ENCODE peak calls at places on chromosomes 5 and 9, in five cellular contexts. One of them, this sample, is unnamed.

GRCh38 chr5:147904110-147904509 is 2.2 kb downstream of the C5orf46 start:
- DNase-seq in MM.1S: no peak
- DNase-seq in IMR-90: no peak
- DNase-seq in mesendoderm: no peak
- DNase-seq in colonic mucosa: no peak
- DNase-seq in this sample: peak

GRCh38 chr9:114387678-114388431 is at the start of gene AKNA:
- DNase-seq in MM.1S: peak
- DNase-seq in IMR-90: peak
- DNase-seq in mesendoderm: peak
- DNase-seq in colonic mucosa: peak
- DNase-seq in this sample: peak

GRCh38 chr9:126326228-126327015 is at the start of gene MVB12B:
- DNase-seq in MM.1S: peak
- DNase-seq in IMR-90: peak
- DNase-seq in mesendoderm: peak
- DNase-seq in colonic mucosa: peak
- DNase-seq in this sample: no peak

GRCh38 chr5:127844631-127845030 is 141.4 kb downstream of the CCDC192 start:
- DNase-seq in MM.1S: no peak
- DNase-seq in IMR-90: no peak
- DNase-seq in mesendoderm: no peak
- DNase-seq in colonic mucosa: peak
- DNase-seq in this sample: no peak

GRCh38 chr5:77832938-77833337 is 56.8 kb upstream of the TBCA start:
- DNase-seq in MM.1S: no peak
- DNase-seq in IMR-90: no peak
- DNase-seq in mesendoderm: no peak
- DNase-seq in colonic mucosa: no peak
- DNase-seq in this sample: no peak

GRCh38 chr9:77432053-77432452 is 216.1 kb downstream of the GNA14 start:
- DNase-seq in MM.1S: no peak
- DNase-seq in IMR-90: no peak
- DNase-seq in mesendoderm: no peak
- DNase-seq in colonic mucosa: no peak
- DNase-seq in this sample: no peak

GRCh38 chr5:135625061-135625460 is 46.3 kb upstream of the CXCL14 start:
- DNase-seq in MM.1S: no peak
- DNase-seq in IMR-90: no peak
- DNase-seq in mesendoderm: no peak
- DNase-seq in colonic mucosa: peak
- DNase-seq in this sample: no peak

GRCh38 chr5:154287136-154287535 is 96.6 kb downstream of the GALNT10 start:
- DNase-seq in MM.1S: no peak
- DNase-seq in IMR-90: peak
- DNase-seq in mesendoderm: peak
- DNase-seq in colonic mucosa: peak
- DNase-seq in this sample: peak

GRCh38 chr9:137276757-137277328 is 683 bp upstream of the TOR4A start:
- DNase-seq in MM.1S: no peak
- DNase-seq in IMR-90: peak
- DNase-seq in mesendoderm: peak
- DNase-seq in colonic mucosa: peak
- DNase-seq in this sample: peak

GRCh38 chr9:137277329-137278041 is at the start of gene TOR4A:
- DNase-seq in MM.1S: peak
- DNase-seq in IMR-90: peak
- DNase-seq in mesendoderm: peak
- DNase-seq in colonic mucosa: peak
- DNase-seq in this sample: peak

GRCh38 chr9:137278061-137278912 is 761 bp downstream of the TOR4A start:
- DNase-seq in MM.1S: no peak
- DNase-seq in IMR-90: no peak
- DNase-seq in mesendoderm: no peak
- DNase-seq in colonic mucosa: peak
- DNase-seq in this sample: no peak

GRCh38 chr9:137275203-137275936 is 2.2 kb upstream of the TOR4A start:
- DNase-seq in MM.1S: no peak
- DNase-seq in IMR-90: no peak
- DNase-seq in mesendoderm: no peak
- DNase-seq in colonic mucosa: no peak
- DNase-seq in this sample: no peak

DNA sequence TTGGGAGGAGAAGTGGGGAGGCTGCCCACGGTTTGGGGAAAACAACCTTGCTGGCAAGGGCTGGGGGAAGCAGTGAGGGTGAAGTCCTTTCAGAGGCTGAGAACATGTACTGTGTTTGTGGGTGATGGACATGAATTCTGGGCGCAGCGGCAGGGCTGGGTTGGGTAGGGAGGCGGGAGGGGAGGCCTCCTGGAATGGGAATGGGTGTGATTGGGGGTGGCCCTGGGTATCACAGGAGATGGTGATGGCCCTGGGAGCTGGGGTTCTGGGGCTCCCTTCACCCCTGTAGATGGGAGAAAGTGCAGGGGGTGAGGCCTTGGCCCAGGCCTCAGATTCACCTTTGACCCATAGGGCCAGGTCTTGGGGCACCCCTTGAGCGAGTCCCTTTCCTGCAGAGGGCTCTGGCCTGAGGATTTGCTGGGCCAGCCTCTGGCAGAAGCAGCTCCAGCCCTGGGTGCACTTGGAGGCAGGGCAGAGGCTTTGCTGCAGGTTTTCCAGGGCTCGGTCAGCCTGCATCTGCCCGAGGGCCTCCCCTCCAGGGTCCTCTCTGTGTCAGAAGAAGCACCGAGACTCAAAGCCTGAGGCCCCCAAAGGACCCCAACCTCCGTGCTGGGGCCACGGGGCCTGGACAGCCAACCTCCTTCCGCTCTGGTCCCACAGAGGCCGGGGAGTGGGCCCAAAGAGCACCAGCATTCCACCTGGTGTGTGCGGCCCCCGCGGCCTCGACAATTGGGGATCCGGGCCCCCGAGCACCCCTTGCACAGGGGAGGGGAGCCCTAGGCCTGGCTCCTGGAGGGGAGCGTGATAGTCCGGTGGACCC is 1.4 kb upstream of the TOR4A start:
- DNase-seq in MM.1S: no peak
- DNase-seq in IMR-90: no peak
- DNase-seq in mesendoderm: no peak
- DNase-seq in colonic mucosa: no peak
- DNase-seq in this sample: no peak
- H3K4me3 ChIP-seq in MM.1S: no peak
- H3K4me3 ChIP-seq in IMR-90: no peak
- H3K4me3 ChIP-seq in mesendoderm: no peak
- H3K4me3 ChIP-seq in colonic mucosa: no peak
- H3K4me3 ChIP-seq in this sample: no peak

DNA sequence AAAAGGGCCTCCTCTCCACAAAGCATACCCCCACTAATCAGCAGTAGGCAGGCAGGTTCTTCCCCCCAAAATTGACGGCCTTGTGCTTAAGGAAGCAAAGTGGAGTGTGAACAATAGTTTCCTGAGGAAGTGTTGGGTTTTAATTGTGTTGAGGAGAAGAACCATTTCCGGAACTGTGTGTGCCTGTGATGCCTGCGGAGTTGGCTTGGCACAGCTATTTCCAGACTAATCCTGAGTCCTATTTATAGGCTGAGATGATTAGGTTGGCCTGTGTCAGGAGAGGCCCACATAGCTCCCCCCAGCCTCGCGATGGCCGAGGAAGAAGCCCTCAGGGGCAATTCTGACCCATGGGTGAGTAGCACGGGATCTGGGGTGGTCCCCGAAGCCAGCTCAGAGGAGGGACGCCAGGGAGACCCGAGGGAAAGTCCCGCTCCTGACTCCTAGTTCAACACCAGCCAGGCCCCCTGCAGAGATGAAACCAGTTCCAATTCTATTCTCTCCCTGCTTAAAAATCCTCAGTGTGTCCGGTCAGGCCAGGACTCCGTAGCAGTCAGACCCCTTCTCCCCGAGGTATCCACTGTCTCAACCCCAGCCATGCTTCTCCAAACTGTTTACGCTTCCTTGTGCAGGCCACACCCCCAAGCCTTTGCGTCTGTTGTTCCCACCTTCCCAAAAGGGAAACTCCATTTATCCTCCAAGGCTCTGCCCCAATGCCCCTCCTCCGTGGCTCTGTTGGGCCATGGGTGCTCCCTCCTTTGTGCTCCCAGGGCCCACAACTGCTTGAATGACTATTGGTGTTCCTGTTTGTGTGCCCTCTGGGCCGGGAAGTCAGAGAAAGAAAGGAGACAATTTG is 18.1 kb downstream of the GSN start:
- DNase-seq in MM.1S: no peak
- DNase-seq in IMR-90: peak
- DNase-seq in mesendoderm: peak
- DNase-seq in colonic mucosa: peak
- DNase-seq in this sample: peak
- H3K9ac ChIP-seq in MM.1S: no peak
- H3K9ac ChIP-seq in IMR-90: peak
- H3K9ac ChIP-seq in mesendoderm: peak
- H3K9ac ChIP-seq in colonic mucosa: peak
- H3K9ac ChIP-seq in this sample: peak

GRCh38 chr5:172697123-172698121 is 56.4 kb downstream of the NEURL1B start:
- DNase-seq in MM.1S: peak
- DNase-seq in IMR-90: peak
- DNase-seq in mesendoderm: peak
- DNase-seq in colonic mucosa: peak
- DNase-seq in this sample: peak

GRCh38 chr5:172701336-172702061 is 60.4 kb downstream of the NEURL1B start:
- DNase-seq in MM.1S: no peak
- DNase-seq in IMR-90: no peak
- DNase-seq in mesendoderm: no peak
- DNase-seq in colonic mucosa: no peak
- DNase-seq in this sample: no peak

GRCh38 chr5:172699423-172699822 is 58.4 kb downstream of the NEURL1B start:
- DNase-seq in MM.1S: no peak
- DNase-seq in IMR-90: no peak
- DNase-seq in mesendoderm: no peak
- DNase-seq in colonic mucosa: no peak
- DNase-seq in this sample: no peak

GRCh38 chr5:172700686-172701324 is 59.7 kb downstream of the NEURL1B start:
- DNase-seq in MM.1S: no peak
- DNase-seq in IMR-90: no peak
- DNase-seq in mesendoderm: peak
- DNase-seq in colonic mucosa: no peak
- DNase-seq in this sample: no peak

DNA sequence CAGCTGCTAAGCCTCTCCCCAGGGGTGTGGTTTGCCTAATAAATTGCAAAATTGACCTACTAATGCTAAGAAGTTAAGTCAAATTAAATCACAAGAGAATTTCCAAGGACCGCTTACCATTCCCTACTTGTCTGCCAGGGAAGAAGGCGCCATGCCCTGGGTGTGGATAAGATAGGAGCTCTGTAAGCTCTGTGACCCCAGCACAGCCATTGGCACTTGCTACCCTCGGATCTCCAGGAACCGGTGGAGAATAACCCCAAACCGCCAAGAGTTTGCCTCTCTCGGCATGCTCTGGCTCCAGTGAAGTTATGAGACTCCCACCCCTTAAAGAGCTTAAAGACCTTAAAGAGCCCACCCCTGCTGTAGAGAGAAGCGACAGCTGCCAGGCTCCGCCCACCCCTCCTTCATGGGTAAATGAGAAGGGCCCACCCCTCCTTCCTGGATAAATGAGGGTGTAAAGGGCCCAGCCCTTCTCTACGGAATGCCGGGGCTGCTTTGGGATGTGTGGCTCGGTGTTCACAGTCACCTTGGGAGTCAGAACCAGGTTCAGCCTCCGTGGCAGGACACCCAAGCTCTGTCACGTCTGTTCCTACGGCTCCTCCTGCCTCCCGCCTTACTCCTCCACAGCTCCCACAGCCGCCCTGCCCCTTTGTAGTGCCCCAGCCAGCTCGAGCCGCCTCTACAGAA is 59.1 kb downstream of the NEURL1B start:
- DNase-seq in MM.1S: no peak
- DNase-seq in IMR-90: no peak
- DNase-seq in mesendoderm: peak
- DNase-seq in colonic mucosa: no peak
- DNase-seq in this sample: no peak
- H3K4me3 ChIP-seq in MM.1S: no peak
- H3K4me3 ChIP-seq in IMR-90: no peak
- H3K4me3 ChIP-seq in mesendoderm: no peak
- H3K4me3 ChIP-seq in colonic mucosa: no peak
- H3K4me3 ChIP-seq in this sample: no peak

GRCh38 chr5:144275329-144275728 is 104.7 kb downstream of the KCTD16 start:
- DNase-seq in MM.1S: no peak
- DNase-seq in IMR-90: no peak
- DNase-seq in mesendoderm: peak
- DNase-seq in colonic mucosa: no peak
- DNase-seq in this sample: no peak
- H3K9ac ChIP-seq in MM.1S: no peak
- H3K9ac ChIP-seq in IMR-90: no peak
- H3K9ac ChIP-seq in mesendoderm: no peak
- H3K9ac ChIP-seq in colonic mucosa: no peak
- H3K9ac ChIP-seq in this sample: no peak

GRCh38 chr9:94057918-94058317 is 26.3 kb upstream of the PTPDC1 start:
- DNase-seq in MM.1S: no peak
- DNase-seq in IMR-90: no peak
- DNase-seq in mesendoderm: no peak
- DNase-seq in colonic mucosa: no peak
- DNase-seq in this sample: no peak

GRCh38 chr9:94061864-94062263 is 22.4 kb upstream of the PTPDC1 start:
- DNase-seq in MM.1S: no peak
- DNase-seq in IMR-90: no peak
- DNase-seq in mesendoderm: no peak
- DNase-seq in colonic mucosa: no peak
- DNase-seq in this sample: no peak

GRCh38 chr9:94054731-94055130 is 29.5 kb upstream of the PTPDC1 start:
- DNase-seq in MM.1S: no peak
- DNase-seq in IMR-90: no peak
- DNase-seq in mesendoderm: no peak
- DNase-seq in colonic mucosa: no peak
- DNase-seq in this sample: no peak

GRCh38 chr9:94056442-94056974 is 27.8 kb upstream of the PTPDC1 start:
- DNase-seq in MM.1S: no peak
- DNase-seq in IMR-90: peak
- DNase-seq in mesendoderm: no peak
- DNase-seq in colonic mucosa: no peak
- DNase-seq in this sample: peak
- H3K4me3 ChIP-seq in MM.1S: no peak
- H3K4me3 ChIP-seq in IMR-90: no peak
- H3K4me3 ChIP-seq in mesendoderm: no peak
- H3K4me3 ChIP-seq in colonic mucosa: no peak
- H3K4me3 ChIP-seq in this sample: peak

This sample was measured in astrocyte.